ENCODE peak calls at places on chromosomes 12 and 14, in five cellular contexts. H is H7, V is AG04450, K is MM.1S, M is heart left ventricle. S is an unnamed sample.

GRCh38 chr14:96554315-96554910 is 52.2 kb downstream of the PAPOLA start:
- DNase-seq in H (no peak), V (no peak), K (no peak), M (no peak), S (no peak)

GRCh38 chr14:33950320-33951182 is at the start of gene EGLN3:
- DNase-seq in K (peak), M (peak), H (peak), V (peak), S (peak)

GRCh38 chr14:68177728-68178127 is 358.1 kb downstream of the RAD51B start:
- DNase-seq in M (no peak), V (no peak), H (no peak), K (no peak), S (no peak)

GRCh38 chr12:26275313-26276257 is 80.2 kb downstream of the SSPN start:
- DNase-seq in H (no peak), M (no peak), V (no peak), K (no peak), S (no peak)

GRCh38 chr12:80441921-80442320 is 2.1 kb upstream of the PTPRQ start:
- DNase-seq in K (no peak), V (no peak), M (no peak), H (no peak), S (no peak)

GRCh38 chr12:9334026-9334692 is 126.0 kb upstream of the PZP start:
- DNase-seq in M (no peak), H (no peak), V (no peak), K (no peak), S (no peak)

GRCh38 chr14:36424478-36425102 is 95.4 kb downstream of the NKX2-1 start:
- DNase-seq in K (no peak), V (no peak), M (no peak), H (no peak), S (no peak)

GRCh38 chr12:62930546-62931425 is 4.2 kb downstream of the PPM1H start:
- DNase-seq in K (no peak), V (no peak), H (no peak), M (no peak), S (no peak)

GRCh38 chr12:53804429-53804828 is 52.6 kb upstream of the CISTR start:
- DNase-seq in V (no peak), K (no peak), H (no peak), M (no peak), S (no peak)

DNA sequence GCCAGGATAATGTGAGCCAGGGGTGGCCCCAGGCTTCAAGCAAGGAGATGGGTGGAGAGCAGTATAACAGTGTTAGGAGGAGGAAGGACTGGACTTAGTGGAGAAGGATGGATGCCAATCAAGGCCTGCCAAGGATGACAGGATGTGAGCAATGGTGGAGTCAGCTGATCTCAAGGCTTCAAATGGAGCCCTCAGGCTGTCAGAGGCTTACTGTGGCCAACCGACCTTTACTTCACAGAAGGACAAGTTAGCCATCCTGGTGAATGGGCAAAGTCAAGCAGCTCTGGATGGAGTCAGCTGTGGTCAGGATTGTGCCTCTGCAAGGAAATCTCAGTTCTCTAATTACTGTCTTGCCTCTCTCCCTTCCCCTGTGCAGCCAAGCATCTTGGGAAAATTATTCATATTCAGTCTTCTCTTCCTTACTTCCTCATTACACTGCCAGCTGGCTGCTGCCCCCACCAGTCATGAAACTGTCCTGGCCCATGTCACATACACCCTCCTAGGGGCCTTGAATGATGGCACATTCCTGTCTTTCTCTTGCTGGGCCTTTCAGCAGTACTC is 7.6 kb upstream of the STAT6 start:
- DNase-seq in H (no peak), M (no peak), K (no peak), V (no peak), S (peak)
- H3K4me3 ChIP-seq in H (no peak), M (no peak), K (no peak), V (no peak), S (no peak)

DNA sequence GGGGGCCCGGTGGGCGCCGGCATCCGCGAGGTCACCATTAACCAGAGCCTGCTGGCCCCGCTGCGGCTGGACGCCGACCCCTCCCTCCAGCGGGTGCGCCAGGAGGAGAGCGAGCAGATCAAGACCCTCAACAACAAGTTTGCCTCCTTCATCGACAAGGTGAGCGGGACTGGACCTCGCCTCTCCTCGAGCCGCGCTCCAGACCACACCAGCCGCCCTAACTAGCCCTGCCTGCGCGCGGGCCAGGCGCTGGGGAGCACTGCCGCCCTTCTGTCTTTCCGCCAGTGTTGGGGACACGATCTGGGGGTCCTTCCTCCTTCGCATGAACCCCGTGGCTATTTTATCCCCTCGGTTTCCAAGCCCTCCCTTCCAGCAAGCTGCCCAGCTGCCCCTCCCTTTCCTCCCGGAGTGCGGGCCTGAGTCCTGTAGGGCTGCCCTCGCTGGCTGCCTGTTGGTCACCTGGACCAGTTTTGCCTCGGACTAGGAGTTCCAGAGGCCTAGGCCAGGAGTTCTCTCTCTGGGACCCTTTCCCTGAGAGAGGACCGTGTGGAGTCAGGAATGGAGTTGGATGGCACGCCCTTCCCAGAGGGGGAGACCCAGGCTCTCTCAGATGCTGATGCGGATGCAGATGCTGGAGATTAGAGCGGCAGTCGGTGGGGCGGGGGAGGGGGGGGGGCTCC is 559 bp downstream of the KRT7 start:
- DNase-seq in K (no peak), H (peak), V (no peak), M (no peak), S (no peak)
- H3K4me3 ChIP-seq in K (no peak), H (peak), V (no peak), M (peak), S (no peak)

DNA sequence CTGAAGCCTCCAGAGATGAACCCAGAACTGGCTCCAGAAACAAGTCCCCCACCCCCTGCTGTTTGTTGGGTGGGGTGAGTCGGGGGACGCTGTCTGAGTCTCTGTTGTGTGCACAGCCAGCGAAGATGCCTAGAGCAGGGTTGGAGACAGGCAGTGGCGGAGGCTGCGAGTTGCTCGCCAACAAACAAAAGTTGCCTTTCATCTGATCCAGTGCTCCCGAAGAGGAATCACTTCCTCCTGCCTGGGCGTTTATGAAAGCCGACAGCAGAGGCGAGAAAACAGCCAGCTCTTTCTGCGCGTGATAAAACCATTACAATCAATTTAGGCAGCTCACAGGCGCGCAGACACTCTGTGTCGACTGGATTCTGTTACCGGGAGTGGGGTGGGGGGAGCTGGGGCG is 678.7 kb downstream of the MED13L start:
- DNase-seq in M (peak), K (no peak), H (no peak), V (no peak), S (no peak)
- H3K4me3 ChIP-seq in M (no peak), K (no peak), H (no peak), V (no peak), S (no peak)

GRCh38 chr14:104932676-104933631 is 8.3 kb downstream of the PLD4 start:
- DNase-seq in V (peak), H (peak), K (peak), M (peak), S (peak)
- H3K4me3 ChIP-seq in V (peak), H (peak), K (no peak), M (peak), S (no peak)

GRCh38 chr12:48795550-48796455 is 6.9 kb upstream of the ADCY6 start:
- DNase-seq in H (peak), V (no peak), K (peak), M (peak), S (peak)
- H3K4me3 ChIP-seq in H (no peak), V (no peak), K (no peak), M (no peak), S (no peak)

GRCh38 chr14:75281691-75282000 is 3.0 kb downstream of the FOS start:
- DNase-seq in V (no peak), H (no peak), M (no peak), K (no peak), S (no peak)
- H3K4me3 ChIP-seq in V (no peak), H (no peak), M (peak), K (no peak), S (no peak)

GRCh38 chr12:130160306-130160705 is 2.0 kb upstream of the FZD10 start:
- DNase-seq in V (no peak), K (no peak), H (no peak), M (no peak), S (no peak)
- H3K4me3 ChIP-seq in V (no peak), K (no peak), H (peak), M (no peak), S (no peak)

DNA sequence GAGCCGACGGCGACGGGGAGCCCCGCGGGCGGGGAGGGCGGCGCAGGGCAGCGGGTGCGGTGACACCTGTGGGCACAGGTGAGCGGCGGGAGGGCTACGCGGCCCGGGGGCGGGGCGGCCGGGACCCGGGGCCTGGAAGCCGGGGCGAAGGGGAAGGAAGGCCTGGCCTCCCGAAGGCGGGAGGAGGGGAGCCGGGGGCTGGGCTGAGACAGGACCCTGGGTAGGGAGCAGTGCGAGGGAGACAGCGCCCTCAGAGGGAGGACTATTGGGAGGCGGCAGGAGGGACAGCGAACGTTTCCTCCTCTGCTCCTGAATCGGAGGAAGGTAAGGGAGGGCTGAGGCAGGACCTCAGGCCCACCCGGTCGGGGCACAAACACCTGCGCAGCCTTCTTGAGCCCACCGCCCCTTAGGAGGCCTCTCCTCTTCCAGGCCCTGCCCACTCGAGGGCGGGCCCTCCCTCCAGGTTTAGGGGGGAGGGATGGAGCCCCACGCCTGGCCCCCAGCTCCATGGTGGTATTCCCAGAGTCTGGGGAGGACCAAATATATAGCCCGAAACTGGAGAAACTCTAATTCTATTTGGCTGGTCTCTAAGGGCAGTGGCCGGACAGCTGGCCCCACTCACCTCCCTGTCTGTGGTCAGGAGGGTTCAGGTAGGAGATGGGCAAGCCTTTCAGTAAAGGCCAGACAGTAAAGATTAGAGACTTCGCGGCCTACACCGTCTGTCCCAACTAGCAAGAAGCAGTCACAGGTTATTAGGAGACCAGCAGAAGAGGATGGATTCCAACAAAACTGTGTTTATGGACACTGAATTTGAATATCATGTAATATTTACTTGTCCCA is 509 bp downstream of the PLEKHG6 start:
- DNase-seq in K (no peak), M (no peak), V (no peak), H (peak), S (no peak)
- H3K4me3 ChIP-seq in K (peak), M (peak), V (peak), H (peak), S (no peak)

GRCh38 chr14:21102472-21103164 is 1.8 kb downstream of the TMEM253 start:
- DNase-seq in H (peak), K (no peak), V (no peak), M (no peak), S (no peak)
- H3K4me3 ChIP-seq in H (peak), K (peak), V (peak), M (peak), S (peak)